ENCODE peak calls at places on chromosomes 13 and 19, in eight cellular contexts. C is adrenal gland, I is brain microvascular endothelial cell, K is psoas muscle, S is prostate gland, L is fibroblast of pulmonary artery, O is Panc1, F is BJ. Z is an unnamed sample.

GRCh38 chr13:21673592-21674270 is 2.9 kb downstream of the FGF9 start:
- DNase-seq in C (peak), I (no peak), K (peak), S (no peak), L (peak), O (no peak), F (no peak), Z (no peak)

GRCh38 chr13:54433511-54434206 is 1405.0 kb downstream of the OLFM4 start:
- DNase-seq in C (no peak), I (no peak), K (no peak), S (no peak), L (no peak), O (no peak), F (no peak), Z (no peak)

GRCh38 chr13:53007872-53008271 is 20.7 kb upstream of the OLFM4 start:
- DNase-seq in C (no peak), I (no peak), K (no peak), S (no peak), L (no peak), O (no peak), F (no peak), Z (no peak)

GRCh38 chr19:17846146-17846545 is 1.6 kb downstream of the JAK3 start:
- DNase-seq in C (no peak), I (no peak), K (no peak), S (no peak), L (no peak), O (no peak), F (no peak), Z (no peak)

GRCh38 chr13:106140476-106140875 is 395.0 kb downstream of the EFNB2 start:
- DNase-seq in C (no peak), I (no peak), K (no peak), S (no peak), L (no peak), O (no peak), F (no peak), Z (no peak)

GRCh38 chr19:49533551-49534488 is 6.0 kb downstream of the RCN3 start:
- DNase-seq in C (peak), I (peak), K (peak), S (peak), L (peak), O (no peak), F (no peak), Z (no peak)

GRCh38 chr19:34555447-34555846 is 73.9 kb downstream of the WTIP start:
- DNase-seq in C (no peak), I (peak), K (no peak), S (no peak), L (peak), O (no peak), F (no peak), Z (no peak)

GRCh38 chr19:1854542-1855039 is 6.3 kb upstream of the REXO1 start:
- DNase-seq in C (peak), I (peak), K (no peak), S (peak), L (no peak), O (no peak), F (no peak), Z (no peak)

GRCh38 chr19:3821857-3822364 is 35.7 kb upstream of the MATK start:
- DNase-seq in C (peak), I (peak), K (peak), S (peak), L (peak), O (no peak), F (no peak), Z (no peak)

GRCh38 chr19:41691268-41691970 is 3.3 kb upstream of the CEACAM7 start:
- DNase-seq in C (no peak), I (no peak), K (no peak), S (no peak), L (peak), O (peak), F (no peak), Z (no peak)

GRCh38 chr13:113446488-113446854 is 6.8 kb downstream of the ADPRHL1 start:
- DNase-seq in C (no peak), I (no peak), K (no peak), S (no peak), L (no peak), O (no peak), F (no peak), Z (no peak)

GRCh38 chr19:35337081-35337983 is 8.3 kb downstream of the CD22 start:
- DNase-seq in C (no peak), I (no peak), K (no peak), S (no peak), L (no peak), O (no peak), F (no peak), Z (no peak)

GRCh38 chr19:17840019-17840418 is 7.8 kb downstream of the JAK3 start:
- DNase-seq in C (no peak), I (no peak), K (no peak), S (no peak), L (no peak), O (no peak), F (no peak), Z (no peak)

GRCh38 chr13:64453831-64454230 is 2776.3 kb downstream of the PCDH9 start:
- DNase-seq in C (no peak), I (no peak), K (peak), S (no peak), L (no peak), O (no peak), F (no peak), Z (no peak)

GRCh38 chr13:24709186-24709913 is 29.1 kb downstream of the ATP12A start:
- DNase-seq in C (no peak), I (no peak), K (peak), S (no peak), L (no peak), O (no peak), F (no peak), Z (no peak)

GRCh38 chr19:3218037-3218661 is 6.3 kb upstream of the CELF5 start:
- DNase-seq in C (no peak), I (no peak), K (no peak), S (no peak), L (no peak), O (no peak), F (no peak), Z (no peak)

GRCh38 chr13:41694902-41695301 is 237.6 kb downstream of the RGCC start:
- DNase-seq in C (peak), I (peak), K (peak), S (peak), L (peak), O (peak), F (peak), Z (peak)

GRCh38 chr19:40689339-40690049 is 957 bp downstream of the NUMBL start:
- DNase-seq in C (no peak), I (peak), K (peak), S (no peak), L (no peak), O (no peak), F (no peak), Z (no peak)

GRCh38 chr13:97430296-97430695 is 3.7 kb upstream of the RAP2A start:
- DNase-seq in C (no peak), I (no peak), K (no peak), S (no peak), L (no peak), O (no peak), F (no peak), Z (no peak)

GRCh38 chr13:46751811-46752635 is 44.9 kb downstream of the ESD start:
- DNase-seq in C (peak), I (no peak), K (no peak), S (no peak), L (no peak), O (no peak), F (no peak), Z (no peak)

GRCh38 chr13:51825165-51825592 is 19.8 kb downstream of the TMEM272 start:
- DNase-seq in C (no peak), I (no peak), K (no peak), S (no peak), L (peak), O (no peak), F (no peak), Z (no peak)

GRCh38 chr19:28051047-28051446 is 1161.9 kb downstream of the UQCRFS1 start:
- DNase-seq in C (no peak), I (no peak), K (no peak), S (no peak), L (no peak), O (no peak), F (no peak), Z (no peak)

GRCh38 chr13:99484405-99484981 is 16.8 kb upstream of the TM9SF2 start:
- DNase-seq in C (no peak), I (peak), K (no peak), S (no peak), L (peak), O (no peak), F (no peak), Z (no peak)

GRCh38 chr13:114099918-114100445 is 32.4 kb downstream of the RASA3 start:
- DNase-seq in C (peak), I (no peak), K (peak), S (no peak), L (peak), O (no peak), F (no peak), Z (no peak)

GRCh38 chr19:19656451-19657396 is 6.8 kb downstream of the ATP13A1 start:
- DNase-seq in C (no peak), I (no peak), K (peak), S (no peak), L (no peak), O (no peak), F (no peak), Z (no peak)

GRCh38 chr19:6233051-6233826 is 46.5 kb downstream of the MLLT1 start:
- DNase-seq in C (peak), I (no peak), K (peak), S (peak), L (peak), O (no peak), F (no peak), Z (no peak)

GRCh38 chr19:13788991-13789390 is 6.3 kb upstream of the ZSWIM4 start:
- DNase-seq in C (no peak), I (peak), K (no peak), S (no peak), L (peak), O (no peak), F (peak), Z (no peak)

GRCh38 chr19:1312732-1313694 is 27.3 kb downstream of the EFNA2 start:
- DNase-seq in C (peak), I (peak), K (no peak), S (no peak), L (peak), O (no peak), F (no peak), Z (peak)

GRCh38 chr19:55206664-55207500 is 2.4 kb downstream of the PTPRH start:
- DNase-seq in C (peak), I (peak), K (peak), S (no peak), L (peak), O (peak), F (peak), Z (peak)

GRCh38 chr13:73372691-73373627 is 314.2 kb downstream of the KLF5 start:
- DNase-seq in C (no peak), I (no peak), K (no peak), S (no peak), L (no peak), O (no peak), F (no peak), Z (no peak)

GRCh38 chr19:34667349-34668076 is 9.4 kb downstream of the SCGB2B2 start:
- DNase-seq in C (peak), I (no peak), K (no peak), S (no peak), L (peak), O (no peak), F (no peak), Z (no peak)

GRCh38 chr19:40357655-40358054 is 9.2 kb downstream of the PLD3 start:
- DNase-seq in C (no peak), I (no peak), K (no peak), S (no peak), L (no peak), O (no peak), F (no peak), Z (no peak)

GRCh38 chr13:35164324-35164932 is 222.4 kb downstream of the NBEA start:
- DNase-seq in C (no peak), I (no peak), K (no peak), S (no peak), L (peak), O (no peak), F (no peak), Z (peak)

GRCh38 chr19:48627865-48628314 is 8.6 kb downstream of the SPHK2 start:
- DNase-seq in C (no peak), I (no peak), K (no peak), S (no peak), L (no peak), O (no peak), F (no peak), Z (no peak)

GRCh38 chr13:74586839-74587238 is 452.6 kb upstream of the KLF12 start:
- DNase-seq in C (no peak), I (peak), K (no peak), S (no peak), L (no peak), O (no peak), F (no peak), Z (peak)

GRCh38 chr13:45799451-45799850 is 52.1 kb downstream of the SIAH3 start:
- DNase-seq in C (no peak), I (no peak), K (no peak), S (no peak), L (no peak), O (no peak), F (no peak), Z (no peak)

GRCh38 chr13:66673401-66673800 is 556.7 kb downstream of the PCDH9 start:
- DNase-seq in C (no peak), I (peak), K (no peak), S (no peak), L (peak), O (no peak), F (peak), Z (peak)

GRCh38 chr19:42396248-42396541 is 6.1 kb upstream of the CNFN start:
- DNase-seq in C (no peak), I (no peak), K (no peak), S (no peak), L (no peak), O (no peak), F (no peak), Z (no peak)

GRCh38 chr13:111156421-111156820 is 41.3 kb downstream of the ARHGEF7 start:
- DNase-seq in C (peak), I (no peak), K (no peak), S (no peak), L (peak), O (no peak), F (no peak), Z (no peak)

GRCh38 chr13:110070046-110070445 is 236.9 kb downstream of the COL4A1 start:
- DNase-seq in C (no peak), I (no peak), K (no peak), S (no peak), L (no peak), O (no peak), F (no peak), Z (peak)
- TF ChIP-seq CTCF in C (no peak), I (no peak), K (no peak), S (no peak), L (no peak), O (no peak), F (no peak), Z (no peak)

GRCh38 chr13:27977476-27978300 is 8.6 kb upstream of the CDX2 start:
- DNase-seq in C (no peak), I (no peak), K (no peak), S (no peak), L (peak), O (no peak), F (no peak), Z (no peak)

GRCh38 chr13:27973956-27974662 is 5.0 kb upstream of the CDX2 start:
- DNase-seq in C (no peak), I (no peak), K (no peak), S (no peak), L (no peak), O (no peak), F (no peak), Z (no peak)

GRCh38 chr13:27978301-27978968 is 9.3 kb upstream of the CDX2 start:
- DNase-seq in C (no peak), I (no peak), K (no peak), S (no peak), L (no peak), O (no peak), F (no peak), Z (no peak)

GRCh38 chr13:27975579-27976361 is 6.7 kb upstream of the CDX2 start:
- DNase-seq in C (no peak), I (no peak), K (no peak), S (no peak), L (no peak), O (no peak), F (no peak), Z (no peak)

DNA sequence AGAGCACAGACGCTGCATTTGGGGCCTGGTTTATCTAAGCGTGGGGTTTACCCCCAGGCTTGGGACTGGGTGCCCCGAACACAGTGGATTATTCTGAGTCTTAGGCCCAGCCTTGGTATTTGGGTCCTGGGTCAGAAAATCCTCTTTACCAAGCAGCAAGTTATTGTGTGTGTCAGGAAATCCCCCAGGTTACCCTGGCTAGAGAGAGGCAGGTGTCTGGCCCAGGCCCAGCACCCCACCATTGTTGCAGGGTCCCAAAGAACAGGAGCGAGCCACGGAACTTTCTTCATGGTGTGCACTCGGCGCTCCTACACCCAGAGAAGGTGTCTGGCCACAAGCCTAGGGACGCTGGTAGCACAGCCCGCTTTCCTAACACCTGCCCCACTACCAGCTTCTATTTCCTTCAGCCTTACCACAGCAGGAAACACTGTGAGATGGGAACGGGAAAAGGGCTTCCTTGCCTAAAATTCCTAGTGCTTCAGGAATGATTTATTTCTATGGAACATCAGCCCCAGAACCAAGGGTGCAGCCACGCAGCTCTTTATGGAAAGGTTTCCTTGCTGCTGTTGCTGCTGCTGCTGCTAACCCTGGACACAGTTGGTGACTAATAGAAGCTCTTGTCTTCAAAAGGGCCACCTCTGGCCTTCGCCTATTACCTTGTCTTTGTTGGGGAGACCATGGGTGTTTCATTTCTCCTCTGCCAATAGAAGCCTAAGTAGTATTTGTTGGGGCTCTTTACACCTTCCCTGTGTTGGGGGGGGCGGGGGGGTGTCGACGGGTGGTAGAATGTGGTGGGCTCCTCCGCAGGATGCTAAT is 7.5 kb upstream of the CDX2 start:
- DNase-seq in C (no peak), I (no peak), K (no peak), S (no peak), L (no peak), O (no peak), F (no peak), Z (no peak)
- H3K4me3 ChIP-seq in C (no peak), I (no peak), K (no peak), S (no peak), L (no peak), O (no peak), F (no peak), Z (no peak)

GRCh38 chr19:8489591-8490394 is 12.6 kb downstream of the PRAM1 start:
- DNase-seq in C (no peak), I (no peak), K (no peak), S (peak), L (no peak), O (no peak), F (no peak), Z (no peak)

GRCh38 chr19:8490395-8490760 is 12.1 kb downstream of the PRAM1 start:
- DNase-seq in C (no peak), I (no peak), K (no peak), S (no peak), L (no peak), O (no peak), F (no peak), Z (no peak)

GRCh38 chr19:8490873-8491272 is 11.6 kb downstream of the PRAM1 start:
- DNase-seq in C (no peak), I (no peak), K (no peak), S (no peak), L (no peak), O (no peak), F (no peak), Z (no peak)

GRCh38 chr19:8494158-8494557 is 8.3 kb downstream of the PRAM1 start:
- DNase-seq in C (no peak), I (no peak), K (no peak), S (no peak), L (peak), O (no peak), F (no peak), Z (no peak)

DNA sequence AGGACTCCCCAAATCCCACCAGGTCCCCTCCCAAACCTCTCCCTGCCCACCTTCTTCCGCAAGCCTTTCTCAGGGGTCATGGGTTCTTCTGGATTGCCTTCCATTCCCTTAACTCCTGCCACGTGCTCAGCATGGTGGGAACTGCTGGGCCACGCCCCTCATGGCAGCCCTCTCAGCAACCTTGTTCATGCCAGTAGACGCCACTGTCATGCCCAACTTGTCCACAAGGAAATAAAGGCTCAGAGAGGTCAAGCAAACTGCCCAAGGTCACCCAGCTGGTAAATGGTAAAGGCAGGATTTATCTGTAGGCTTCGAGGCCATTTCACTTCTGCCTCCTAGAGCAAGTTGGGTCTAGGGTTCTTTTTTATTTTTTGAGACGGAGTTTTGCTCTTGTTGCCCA is 10.9 kb downstream of the PRAM1 start:
- DNase-seq in C (no peak), I (no peak), K (no peak), S (no peak), L (no peak), O (no peak), F (no peak), Z (no peak)
- TF ChIP-seq CTCF in C (no peak), I (no peak), K (no peak), S (no peak), L (no peak), O (no peak), F (no peak), Z (no peak)

GRCh38 chr13:59176775-59177174 is 987.0 kb downstream of the DIAPH3 start:
- DNase-seq in C (no peak), I (no peak), K (no peak), S (no peak), L (peak), O (no peak), F (no peak), Z (no peak)
- H3K4me3 ChIP-seq in C (no peak), I (no peak), K (no peak), S (no peak), L (no peak), O (no peak), F (no peak), Z (no peak)

DNA sequence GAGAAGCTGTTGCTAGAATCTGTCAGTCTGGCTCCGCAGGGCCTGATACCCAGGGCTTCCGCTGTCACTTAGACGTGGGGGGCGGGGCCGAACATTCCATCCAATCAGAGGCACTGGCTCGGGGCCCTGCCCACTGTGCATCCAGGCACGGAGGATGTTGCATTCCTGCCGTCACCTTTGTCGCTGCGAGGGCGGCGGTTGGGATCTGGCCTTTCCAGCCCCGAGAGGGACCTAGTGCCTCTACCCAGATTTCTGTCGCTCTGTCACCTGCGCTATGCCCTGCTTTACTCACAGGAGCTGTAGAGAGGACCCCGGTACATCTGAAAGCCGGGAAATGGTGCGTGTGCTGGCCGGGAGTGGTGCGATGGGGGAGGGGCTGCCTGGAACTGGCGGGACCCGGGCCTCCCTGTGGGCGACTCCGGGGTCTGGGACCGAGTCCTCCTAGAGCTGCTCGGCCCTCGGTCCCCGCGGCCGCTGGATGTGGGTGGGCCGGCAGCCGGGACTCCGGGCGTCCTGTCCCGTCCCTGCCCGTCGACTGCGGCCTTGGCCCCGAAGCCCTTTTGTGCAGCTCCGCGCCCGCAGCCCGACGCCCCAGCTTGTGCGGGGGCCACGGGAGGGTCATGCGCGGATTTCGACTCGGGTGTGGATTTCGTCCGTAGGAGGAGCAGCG is at the start of gene ZNF439:
- DNase-seq in C (peak), I (peak), K (peak), S (peak), L (peak), O (peak), F (peak), Z (peak)
- TF ChIP-seq CTCF in C (no peak), I (no peak), K (no peak), S (no peak), L (no peak), O (no peak), F (no peak), Z (no peak)

Z was measured in retinal pigment epithelial cell.